ENCODE peak calls at places on chromosomes 4 and X, in eight cellular contexts. O is PC-3; H is T-helper 1 cell; R is CD4-positive, alpha-beta T cell; G is ovary; B is T-helper 2 cell; L is NCI-H1092 treated with DMSO at 0.1 percent for 48 hours; Q is stimulated activated CD8-positive, alpha-beta memory T cell treated with anti-CD3 and anti-CD28 coated beads, Interleukin-4, amount 100 ng/mL, for 24 hours. I is an unnamed sample.

GRCh38 chr4:148053298-148054003 is 321.6 kb downstream of the ARHGAP10 start:
- DNase-seq in O (peak), H (no peak), R (no peak), G (no peak), B (no peak), L (peak), Q (no peak), I (no peak)

GRCh38 chrX:151397741-151398070 is 700 bp downstream of the VMA21 start:
- DNase-seq in O (peak), H (no peak), R (no peak), G (no peak), B (no peak), L (no peak), Q (no peak), I (no peak)

GRCh38 chr4:13905543-13905942 is 278.0 kb upstream of the BOD1L1 start:
- DNase-seq in O (peak), H (no peak), R (no peak), G (no peak), B (no peak), L (no peak), Q (no peak), I (no peak)

GRCh38 chr4:80180743-80181142 is 16.6 kb upstream of the PRDM8 start:
- DNase-seq in O (peak), H (no peak), R (no peak), G (no peak), B (no peak), L (no peak), Q (no peak), I (no peak)

GRCh38 chr4:11605597-11605996 is 176.9 kb upstream of the HS3ST1 start:
- DNase-seq in O (no peak), H (no peak), R (no peak), G (no peak), B (no peak), L (no peak), Q (no peak), I (no peak)

GRCh38 chr4:15600176-15600575 is 55.0 kb downstream of the FBXL5 start:
- DNase-seq in O (no peak), H (no peak), R (no peak), G (no peak), B (no peak), L (no peak), Q (no peak), I (no peak)

GRCh38 chr4:133921280-133922195 is 280.1 kb downstream of the PABPC4L start:
- DNase-seq in O (peak), H (no peak), R (no peak), G (no peak), B (no peak), L (no peak), Q (no peak), I (no peak)

GRCh38 chrX:119145241-119145653 is 17.6 kb upstream of the KIAA1210 start:
- DNase-seq in O (peak), H (no peak), R (no peak), G (no peak), B (no peak), L (no peak), Q (no peak), I (no peak)

GRCh38 chrX:44352739-44353138 is 9.3 kb upstream of the EFHC2 start:
- DNase-seq in O (no peak), H (no peak), R (no peak), G (no peak), B (no peak), L (no peak), Q (no peak), I (no peak)

GRCh38 chr4:13921805-13922204 is 294.3 kb upstream of the BOD1L1 start:
- DNase-seq in O (no peak), H (no peak), R (no peak), G (no peak), B (no peak), L (no peak), Q (no peak), I (no peak)

GRCh38 chr4:8336412-8337075 is 67.0 kb downstream of the HTRA3 start:
- DNase-seq in O (peak), H (no peak), R (no peak), G (no peak), B (no peak), L (no peak), Q (no peak), I (no peak)

GRCh38 chr4:185309770-185310169 is 86.0 kb downstream of the LRP2BP start:
- DNase-seq in O (no peak), H (no peak), R (no peak), G (no peak), B (no peak), L (no peak), Q (no peak), I (no peak)

GRCh38 chrX:81259008-81259713 is 57.3 kb downstream of the SH3BGRL start:
- DNase-seq in O (no peak), H (no peak), R (no peak), G (no peak), B (no peak), L (no peak), Q (no peak), I (no peak)

GRCh38 chrX:95703696-95704095 is 980.9 kb upstream of the DIAPH2 start:
- DNase-seq in O (no peak), H (no peak), R (no peak), G (no peak), B (no peak), L (no peak), Q (no peak), I (no peak)

GRCh38 chr4:89836897-89837384 is at the start of gene SNCA:
- DNase-seq in O (no peak), H (peak), R (peak), G (peak), B (no peak), L (peak), Q (no peak), I (no peak)

GRCh38 chr4:111883557-111883999 is 261.7 kb upstream of the FAM241A start:
- DNase-seq in O (no peak), H (no peak), R (no peak), G (no peak), B (no peak), L (no peak), Q (no peak), I (no peak)

GRCh38 chr4:150960818-150961217 is 54.3 kb downstream of the LRBA start:
- DNase-seq in O (peak), H (peak), R (peak), G (no peak), B (no peak), L (no peak), Q (peak), I (no peak)

GRCh38 chr4:184746532-184746870 is 12.6 kb upstream of the CENPU start:
- DNase-seq in O (peak), H (no peak), R (no peak), G (peak), B (no peak), L (no peak), Q (no peak), I (no peak)

GRCh38 chr4:87783781-87784180 is 15.6 kb upstream of the IBSP start:
- DNase-seq in O (no peak), H (no peak), R (no peak), G (no peak), B (no peak), L (no peak), Q (no peak), I (no peak)

GRCh38 chr4:150139297-150139696 is 61.1 kb downstream of the DCLK2 start:
- DNase-seq in O (no peak), H (no peak), R (no peak), G (no peak), B (no peak), L (no peak), Q (no peak), I (no peak)

GRCh38 chrX:7889138-7889537 is 38.1 kb downstream of the PNPLA4 start:
- DNase-seq in O (no peak), H (no peak), R (no peak), G (no peak), B (no peak), L (no peak), Q (no peak), I (no peak)

GRCh38 chr4:151031831-151032605 is 16.9 kb upstream of the LRBA start:
- DNase-seq in O (peak), H (no peak), R (no peak), G (no peak), B (no peak), L (no peak), Q (no peak), I (no peak)

GRCh38 chr4:14566518-14566917 is 435.8 kb upstream of the CPEB2 start:
- DNase-seq in O (peak), H (no peak), R (no peak), G (no peak), B (no peak), L (no peak), Q (no peak), I (no peak)

GRCh38 chr4:181008164-181008563 is 1235.0 kb upstream of the TENM3 start:
- DNase-seq in O (peak), H (no peak), R (no peak), G (no peak), B (no peak), L (no peak), Q (no peak), I (no peak)

GRCh38 chrX:119870626-119871131 is 854 bp downstream of the RNF113A start:
- DNase-seq in O (peak), H (peak), R (peak), G (no peak), B (no peak), L (peak), Q (no peak), I (no peak)

GRCh38 chrX:18574591-18574990 is 97.3 kb downstream of the RS1 start:
- DNase-seq in O (peak), H (no peak), R (no peak), G (peak), B (no peak), L (no peak), Q (no peak), I (no peak)

GRCh38 chrX:111363741-111364140 is 48.3 kb downstream of the DCX start:
- DNase-seq in O (no peak), H (no peak), R (no peak), G (no peak), B (no peak), L (no peak), Q (no peak), I (no peak)

GRCh38 chr4:2694691-2695090 is 61.4 kb downstream of the TNIP2 start:
- DNase-seq in O (no peak), H (no peak), R (no peak), G (no peak), B (no peak), L (no peak), Q (no peak), I (no peak)

I was measured in activated T-cell treated with anti-CD3 and anti-CD28 coated beads, Interleukin-2, amount 50 U/mL, for 4 hours.